ENCODE peak calls at places on chromosomes 16 and 17, in four cellular contexts. E is K562, V is HL-60, S is GM12878. T is an unnamed sample.

GRCh38 chr16:66263973-66264310 is 102.5 kb upstream of the CDH5 start:
- DNase-seq in S (no peak), V (no peak), E (no peak), T (no peak)

GRCh38 chr16:85752511-85753420 is 1.9 kb upstream of the C16orf74 start:
- DNase-seq in E (peak; percentile 69), S (no peak), V (no peak), T (no peak)

GRCh38 chr17:46764709-46765401 is 53.6 kb downstream of the WNT3 start:
- DNase-seq in S (no peak), E (peak; percentile 46), V (no peak), T (no peak)

GRCh38 chr16:28910046-28911031 is 14.7 kb downstream of the RABEP2 start:
- DNase-seq in S (no peak), E (peak; percentile 16), V (no peak), T (no peak)

GRCh38 chr16:50449800-50450199 is 81.0 kb upstream of the BRD7 start:
- DNase-seq in S (no peak), V (no peak), E (no peak), T (no peak)

GRCh38 chr17:17109896-17110295 is 67.6 kb downstream of the MPRIP start:
- DNase-seq in V (no peak), S (no peak), E (no peak), T (no peak)

GRCh38 chr16:3950343-3951193 is 70.1 kb upstream of the CREBBP start:
- DNase-seq in V (no peak), E (peak; percentile 33), S (no peak), T (no peak)

GRCh38 chr17:412211-413015 is 59.8 kb upstream of the RPH3AL start:
- DNase-seq in E (peak; percentile 24), S (no peak), V (no peak), T (no peak)

GRCh38 chr17:63151981-63152523 is 186.0 kb downstream of the TANC2 start:
- DNase-seq in S (no peak), E (no peak), V (no peak), T (no peak)

GRCh38 chr16:30574678-30575077 is 3.2 kb upstream of the ZNF688 start:
- DNase-seq in V (no peak), E (no peak), S (no peak), T (no peak)

GRCh38 chr17:82846061-82846691 is 6.4 kb upstream of the ZNF750 start:
- DNase-seq in S (no peak), V (no peak), E (no peak), T (no peak)

GRCh38 chr16:53071748-53072301 is 17.0 kb downstream of the CHD9 start:
- DNase-seq in V (no peak), S (no peak), E (no peak), T (no peak)

GRCh38 chr16:12572316-12572985 is 231.2 kb downstream of the CPPED1 start:
- DNase-seq in E (no peak), V (no peak), S (no peak), T (no peak)

GRCh38 chr17:42136654-42137051 is 14.0 kb downstream of the HSPB9 start:
- DNase-seq in S (no peak), V (no peak), E (no peak), T (no peak)

GRCh38 chr16:30813821-30814189 is 26.8 kb upstream of the ZNF629 start:
- DNase-seq in V (no peak), S (peak; percentile 7), E (no peak), T (no peak)

GRCh38 chr17:61863801-61864126 is 436 bp upstream of the BRIP1 start:
- DNase-seq in S (no peak), V (peak; percentile 11), E (peak; percentile 8), T (no peak)

GRCh38 chr16:50520451-50521245 is 27.5 kb upstream of the NKD1 start:
- DNase-seq in V (no peak), E (no peak), S (no peak), T (no peak)

GRCh38 chr17:34299017-34299416 is 13.5 kb downstream of the CCL11 start:
- DNase-seq in E (no peak), V (no peak), S (no peak), T (no peak)

GRCh38 chr17:38469875-38470274 is 41.6 kb downstream of the ARHGAP23 start:
- DNase-seq in V (no peak), E (peak; percentile 53), S (no peak), T (no peak)
- TF ChIP-seq SPI1 in V (no peak), E (peak; percentile 37), S (no peak), T (no peak)

DNA sequence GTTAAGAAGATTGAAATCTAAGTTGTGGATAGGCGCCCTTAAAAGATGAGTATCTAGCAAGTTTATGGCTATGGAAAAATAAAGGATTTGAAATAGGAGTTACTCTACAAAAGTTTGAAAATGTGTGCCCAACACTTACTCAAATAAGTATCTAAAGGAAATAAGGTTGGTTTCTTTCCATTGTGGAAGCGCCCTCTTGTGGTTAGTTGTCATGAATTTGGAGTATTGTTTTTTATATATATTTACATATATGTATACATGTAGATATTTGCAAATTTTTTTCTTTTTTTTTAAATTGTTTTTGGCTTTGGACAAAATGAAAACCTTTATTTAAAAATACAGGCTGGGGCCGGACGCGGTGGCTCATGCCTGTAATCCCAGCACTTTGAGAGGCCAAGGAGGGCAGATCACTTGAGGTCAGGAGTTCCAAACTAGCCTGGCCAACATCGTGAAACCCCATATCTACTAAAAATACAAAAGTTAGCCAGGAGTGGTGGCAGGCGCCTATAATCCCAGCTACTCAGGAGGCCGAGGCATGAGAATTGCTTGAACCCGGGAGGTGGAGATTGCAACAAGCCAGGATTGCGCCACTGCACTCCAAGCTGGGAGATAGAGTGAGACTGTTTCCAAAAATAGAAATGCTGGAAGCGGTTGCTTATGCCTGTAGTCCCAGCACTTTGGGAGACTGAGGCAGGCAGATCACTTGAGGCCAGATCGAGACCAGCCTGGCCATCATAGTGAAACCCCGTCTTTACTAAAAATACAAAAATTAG is 24.0 kb upstream of the VPS4A start:
- DNase-seq in S (peak; percentile 5), V (no peak), E (peak; percentile 34), T (no peak)
- TF ChIP-seq SPI1 in S (no peak), V (no peak), E (no peak), T (no peak)

GRCh38 chr16:84183911-84184310 is 2.9 kb downstream of the TAF1C start:
- DNase-seq in E (no peak), S (no peak), V (no peak), T (no peak)
- TF ChIP-seq SPI1 in E (no peak), S (no peak), V (no peak), T (no peak)

DNA sequence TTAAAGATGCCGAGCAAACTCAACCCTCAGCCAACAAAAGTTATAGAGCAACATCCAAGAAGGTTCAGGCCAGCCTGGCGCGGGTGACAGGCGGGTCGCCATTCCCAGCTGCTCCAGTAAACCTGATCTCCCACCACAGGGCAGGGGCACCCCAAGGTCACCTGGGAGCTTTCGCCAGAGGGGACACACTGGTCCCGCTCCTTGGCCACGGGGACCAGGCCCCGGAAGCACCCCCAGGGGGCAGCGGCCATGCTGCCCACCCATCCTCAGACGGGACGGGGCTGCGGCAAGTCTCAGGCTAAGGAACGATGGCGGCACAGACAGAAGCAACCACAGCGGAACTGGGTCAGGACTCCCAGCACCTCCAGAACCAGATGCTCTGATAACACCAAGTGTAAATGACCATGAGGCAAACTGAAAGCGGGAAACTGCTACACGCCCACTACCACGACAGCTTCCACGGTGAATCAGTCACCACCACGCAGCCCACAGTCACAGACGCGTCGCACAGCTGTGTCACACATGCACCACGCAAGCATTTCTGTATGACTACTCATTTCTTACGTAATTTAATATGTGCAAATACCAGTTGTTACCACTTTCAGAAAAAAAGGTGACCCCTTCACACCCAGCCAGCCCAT is 14.1 kb upstream of the CCDC154 start:
- DNase-seq in S (no peak), V (no peak), E (no peak), T (no peak)
- TF ChIP-seq SPI1 in S (no peak), V (no peak), E (no peak), T (no peak)

GRCh38 chr17:31568140-31568938 is 176.9 kb downstream of the RAB11FIP4 start:
- DNase-seq in E (no peak), V (no peak), S (no peak), T (no peak)
- TF ChIP-seq SPI1 in E (no peak), V (no peak), S (no peak), T (no peak)

GRCh38 chr17:3889613-3890012 is 3.2 kb downstream of the CAMKK1 start:
- DNase-seq in S (no peak), E (no peak), V (no peak), T (no peak)

GRCh38 chr17:3888343-3889171 is 4.3 kb downstream of the CAMKK1 start:
- DNase-seq in S (no peak), E (peak; percentile 83), V (no peak), T (no peak)

GRCh38 chr17:3891626-3892094 is 1.2 kb downstream of the CAMKK1 start:
- DNase-seq in V (no peak), S (no peak), E (no peak), T (no peak)

GRCh38 chr17:3890893-3891219 is 2.0 kb downstream of the CAMKK1 start:
- DNase-seq in S (no peak), E (no peak), V (no peak), T (no peak)

GRCh38 chr17:3890082-3890892 is 2.6 kb downstream of the CAMKK1 start:
- DNase-seq in S (no peak), V (no peak), E (peak; percentile 24), T (no peak)
- TF ChIP-seq SPI1 in S (no peak), V (no peak), E (no peak), T (no peak)

GRCh38 chr16:87608400-87608985 is 6.2 kb downstream of the JPH3 start:
- DNase-seq in S (no peak), E (peak; percentile 85), V (no peak), T (no peak)
- TF ChIP-seq SPI1 in S (no peak), E (no peak), V (no peak), T (no peak)

DNA sequence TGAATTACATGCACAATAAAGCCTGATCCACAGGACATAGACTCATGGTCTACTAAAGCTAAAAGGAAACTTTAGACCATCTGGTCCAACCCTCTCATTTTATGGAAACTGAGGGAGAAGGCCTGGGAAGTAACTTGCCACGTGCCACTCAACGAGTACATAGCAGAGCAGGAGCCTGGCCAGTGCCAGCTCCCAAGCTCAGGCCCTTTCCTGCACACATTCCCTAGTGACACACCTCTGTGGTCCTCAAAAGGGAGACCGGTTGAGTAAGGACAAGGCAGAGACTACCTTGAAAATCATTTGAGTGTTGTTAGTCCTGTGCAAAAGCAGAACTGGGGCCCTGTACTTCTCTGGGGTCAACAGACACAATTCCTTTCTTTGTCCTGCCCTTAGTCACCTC is 2.8 kb downstream of the CCL4L2 start:
- DNase-seq in S (no peak), V (no peak), E (no peak), T (no peak)
- TF ChIP-seq SPI1 in S (no peak), V (no peak), E (no peak), T (no peak)